ENCODE peak calls at places on chromosome 10, in nine cellular contexts. T is IMR-90; V is neural crest cell; J is CD8-positive, alpha-beta T cell; R is B cell; Q is HCT116; E is choroid plexus epithelial cell; D is bronchial epithelial cell; Y is fibroblast of villous mesenchyme. M is an unnamed sample.

GRCh38 chr10:44125879-44126675 is 258.8 kb downstream of the CXCL12 start:
- DNase-seq in Q (no peak), R (no peak), Y (peak), D (no peak), T (peak), E (peak), J (no peak), V (no peak), M (peak)

GRCh38 chr10:96124230-96125141 is 5.6 kb upstream of the ZNF518A start:
- DNase-seq in V (peak), J (no peak), R (no peak), E (peak), Y (peak), T (peak), Q (peak), D (peak), M (peak)

GRCh38 chr10:125495386-125495785 is 187.6 kb downstream of the TEX36 start:
- DNase-seq in D (no peak), Y (no peak), T (no peak), R (no peak), J (no peak), Q (no peak), E (no peak), V (no peak), M (no peak)

GRCh38 chr10:21508987-21509334 is 16.5 kb downstream of the SKIDA1 start:
- DNase-seq in E (no peak), Y (no peak), J (no peak), R (no peak), D (no peak), V (no peak), Q (no peak), T (no peak), M (no peak)

GRCh38 chr10:9302142-9302746 is 1247.8 kb downstream of the GATA3 start:
- DNase-seq in T (peak), Y (peak), V (no peak), E (peak), Q (peak), J (no peak), D (peak), R (peak), M (peak)

GRCh38 chr10:78173360-78174020 is 139.8 kb downstream of the RPS24 start:
- DNase-seq in T (peak), J (no peak), Y (no peak), E (no peak), R (no peak), V (no peak), Q (no peak), D (peak), M (no peak)

GRCh38 chr10:61964059-61964709 is 62.7 kb downstream of the ARID5B start:
- DNase-seq in V (no peak), J (no peak), Q (no peak), Y (peak), T (peak), E (peak), R (no peak), D (no peak), M (no peak)

GRCh38 chr10:37854606-37855005 is 2.8 kb downstream of the ZNF248 start:
- DNase-seq in E (no peak), Q (no peak), R (no peak), V (no peak), T (no peak), J (no peak), D (no peak), Y (no peak), M (no peak)

GRCh38 chr10:98910048-98910447 is 325.6 kb downstream of the HPSE2 start:
- DNase-seq in Y (peak), D (no peak), E (no peak), J (no peak), R (no peak), Q (no peak), T (peak), V (no peak), M (no peak)

GRCh38 chr10:878333-878753 is 53.2 kb downstream of the LARP4B start:
- DNase-seq in D (no peak), Q (no peak), E (peak), R (no peak), J (no peak), T (peak), V (no peak), Y (peak), M (peak)

GRCh38 chr10:63258920-63259678 is 126.0 kb downstream of the NRBF2 start:
- DNase-seq in T (peak), V (no peak), R (no peak), E (peak), Q (no peak), J (no peak), D (no peak), Y (peak), M (no peak)

GRCh38 chr10:8908013-8908412 is 853.5 kb downstream of the GATA3 start:
- DNase-seq in J (no peak), R (no peak), Y (no peak), D (no peak), V (no peak), T (no peak), E (no peak), Q (no peak), M (no peak)

GRCh38 chr10:52771534-52772455 is 789 bp downstream of the MBL2 start:
- DNase-seq in R (no peak), J (no peak), D (peak), E (no peak), V (no peak), Q (no peak), T (no peak), Y (no peak), M (no peak)
- TF ChIP-seq CTCF in R (no peak), J (no peak), D (no peak), E (no peak), V (no peak), Q (no peak), T (no peak), Y (no peak), M (no peak)

GRCh38 chr10:115441907-115442520 is 348.8 kb downstream of the ATRNL1 start:
- DNase-seq in Q (no peak), E (no peak), Y (no peak), T (no peak), V (no peak), R (no peak), J (no peak), D (no peak), M (no peak)
- TF ChIP-seq CTCF in Q (peak), E (peak), Y (no peak), T (no peak), V (peak), R (no peak), J (no peak), D (no peak), M (no peak)

GRCh38 chr10:28410420-28411135 is 107.7 kb upstream of the MPP7 start:
- DNase-seq in Y (peak), J (no peak), V (no peak), Q (no peak), R (no peak), T (no peak), D (peak), E (peak), M (no peak)
- TF ChIP-seq CTCF in Y (no peak), J (no peak), V (peak), Q (peak), R (no peak), T (no peak), D (no peak), E (peak), M (no peak)

DNA sequence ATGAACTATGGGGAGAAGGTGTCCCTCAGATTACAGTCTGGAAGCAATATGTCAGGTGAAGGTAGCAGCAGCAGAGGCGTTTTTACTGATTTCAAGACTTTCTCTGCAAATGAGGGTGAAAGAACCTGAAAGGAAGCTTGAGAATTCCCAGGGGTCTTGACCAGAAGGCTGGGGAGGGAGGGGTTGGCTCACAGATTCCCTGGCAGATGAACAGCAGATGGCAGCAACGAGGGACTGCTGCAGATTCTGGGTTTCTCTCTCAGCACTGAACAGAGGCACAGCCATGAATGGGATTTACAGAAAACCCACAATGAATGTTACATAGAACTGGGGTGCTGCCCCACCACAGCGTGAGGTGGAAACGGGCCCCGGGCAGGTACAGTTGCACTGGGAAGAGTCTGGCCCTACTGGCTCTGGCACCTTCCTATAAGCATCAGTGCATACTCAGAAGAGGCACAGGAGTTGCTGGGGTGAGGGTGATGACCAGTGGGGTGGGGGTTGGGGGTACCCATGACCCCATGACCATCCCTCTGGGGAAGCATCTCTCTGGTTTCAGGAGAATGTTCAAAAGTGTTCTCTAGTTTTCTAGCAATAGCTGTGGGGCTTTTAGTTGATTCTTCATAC is 317.8 kb downstream of the SH2D4B start:
- DNase-seq in Q (no peak), V (peak), E (peak), R (peak), D (peak), T (no peak), J (no peak), Y (no peak), M (peak)
- TF ChIP-seq CTCF in Q (peak), V (peak), E (peak), R (no peak), D (peak), T (no peak), J (no peak), Y (no peak), M (peak)

M was measured in MCF 10A.